ENCODE peak calls at places on chromosomes 13 and 19, in five cellular contexts. P is Calu3; N is dermis microvascular lymphatic vessel endothelial cell; I is CD4-positive, alpha-beta memory T cell; X is activated effector memory CD4-positive, alpha-beta T cell treated with Interleukin-2 at 50 U/mL for 16 hours. F is an unnamed sample.

GRCh38 chr13:91101436-91101835 is 246.1 kb upstream of the MIR17HG start:
- DNase-seq in P (no peak), N (no peak), I (no peak), X (no peak), F (no peak)

GRCh38 chr13:23433171-23434153 is at the start of gene SACS:
- DNase-seq in P (peak; percentile 8), N (no peak), I (no peak), X (no peak), F (no peak)

GRCh38 chr19:44951179-44952159 is 3.7 kb upstream of the CLPTM1 start:
- DNase-seq in P (peak; percentile 77), N (peak; percentile 71), I (peak; percentile 69), X (peak; percentile 23), F (peak; percentile 91)

GRCh38 chr19:4088065-4088679 is 21.5 kb upstream of the ZBTB7A start:
- DNase-seq in P (no peak), N (no peak), I (no peak), X (no peak), F (no peak)

GRCh38 chr13:42660367-42660965 is 86.5 kb downstream of the TNFSF11 start:
- DNase-seq in P (no peak), N (no peak), I (no peak), X (no peak), F (no peak)

GRCh38 chr13:47546265-47546962 is 454.7 kb downstream of the SUCLA2 start:
- DNase-seq in P (no peak), N (no peak), I (no peak), X (no peak), F (no peak)

GRCh38 chr19:51296331-51297093 is 14.9 kb upstream of the IGLON5 start:
- DNase-seq in P (no peak), N (no peak), I (no peak), X (no peak), F (no peak)

GRCh38 chr19:16204005-16204294 is 6.2 kb downstream of the AP1M1 start:
- DNase-seq in P (no peak), N (no peak), I (no peak), X (no peak), F (no peak)

GRCh38 chr19:16161848-16162247 is 11.5 kb downstream of the CIB3 start:
- DNase-seq in P (peak; percentile 20), N (no peak), I (no peak), X (no peak), F (no peak)

GRCh38 chr19:54653181-54653809 is 9.5 kb upstream of the LILRB4 start:
- DNase-seq in P (no peak), N (peak; percentile 18), I (no peak), X (no peak), F (no peak)